ENCODE peak calls at places on chromosome 9, in seven cellular contexts. One of them, this sample, is unnamed.

GRCh38 chr9:73441890-73442818 is 290.5 kb downstream of the ANXA1 start:
- ATAC-seq in omental fat pad: no peak
- ATAC-seq in right cardiac atrium: no peak
- ATAC-seq in lung: no peak
- ATAC-seq in left cardiac atrium: no peak
- ATAC-seq in left lung: no peak
- ATAC-seq in naive thymus-derived CD8-positive, alpha-beta T cell: no peak
- ATAC-seq in this sample: no peak

GRCh38 chr9:68552700-68553099 is 12.0 kb upstream of the TMEM252 start:
- ATAC-seq in left lung: peak
- ATAC-seq in omental fat pad: no peak
- ATAC-seq in naive thymus-derived CD8-positive, alpha-beta T cell: no peak
- ATAC-seq in right cardiac atrium: peak
- ATAC-seq in left cardiac atrium: peak
- ATAC-seq in lung: no peak
- ATAC-seq in this sample: no peak

GRCh38 chr9:85899388-85899787 is 41.6 kb upstream of the NAA35 start:
- ATAC-seq in naive thymus-derived CD8-positive, alpha-beta T cell: no peak
- ATAC-seq in omental fat pad: no peak
- ATAC-seq in left lung: no peak
- ATAC-seq in right cardiac atrium: no peak
- ATAC-seq in left cardiac atrium: no peak
- ATAC-seq in lung: no peak
- ATAC-seq in this sample: no peak

GRCh38 chr9:86329649-86330048 is 24.6 kb downstream of the TUT7 start:
- ATAC-seq in naive thymus-derived CD8-positive, alpha-beta T cell: no peak
- ATAC-seq in right cardiac atrium: no peak
- ATAC-seq in left lung: no peak
- ATAC-seq in left cardiac atrium: peak
- ATAC-seq in omental fat pad: peak
- ATAC-seq in lung: peak
- ATAC-seq in this sample: no peak

GRCh38 chr9:7095054-7095453 is 337.3 kb downstream of the KDM4C start:
- ATAC-seq in naive thymus-derived CD8-positive, alpha-beta T cell: no peak
- ATAC-seq in right cardiac atrium: no peak
- ATAC-seq in left lung: no peak
- ATAC-seq in left cardiac atrium: no peak
- ATAC-seq in omental fat pad: no peak
- ATAC-seq in lung: no peak
- ATAC-seq in this sample: no peak

GRCh38 chr9:24828687-24829086 is 283.0 kb upstream of the IZUMO3 start:
- ATAC-seq in right cardiac atrium: no peak
- ATAC-seq in naive thymus-derived CD8-positive, alpha-beta T cell: no peak
- ATAC-seq in left lung: no peak
- ATAC-seq in left cardiac atrium: no peak
- ATAC-seq in omental fat pad: no peak
- ATAC-seq in lung: no peak
- ATAC-seq in this sample: no peak

GRCh38 chr9:34592895-34593601 is 3.5 kb upstream of the CNTFR start:
- ATAC-seq in lung: no peak
- ATAC-seq in right cardiac atrium: peak
- ATAC-seq in left cardiac atrium: peak
- ATAC-seq in omental fat pad: no peak
- ATAC-seq in naive thymus-derived CD8-positive, alpha-beta T cell: peak
- ATAC-seq in left lung: peak
- ATAC-seq in this sample: peak

GRCh38 chr9:12718482-12719026 is 25.4 kb downstream of the TYRP1 start:
- ATAC-seq in lung: peak
- ATAC-seq in left lung: peak
- ATAC-seq in left cardiac atrium: peak
- ATAC-seq in omental fat pad: no peak
- ATAC-seq in right cardiac atrium: peak
- ATAC-seq in naive thymus-derived CD8-positive, alpha-beta T cell: no peak
- ATAC-seq in this sample: no peak

GRCh38 chr9:99814359-99814758 is 7.3 kb upstream of the NR4A3 start:
- ATAC-seq in left lung: no peak
- ATAC-seq in naive thymus-derived CD8-positive, alpha-beta T cell: no peak
- ATAC-seq in right cardiac atrium: no peak
- ATAC-seq in left cardiac atrium: no peak
- ATAC-seq in lung: no peak
- ATAC-seq in omental fat pad: no peak
- ATAC-seq in this sample: no peak

GRCh38 chr9:97991818-97992217 is 8.7 kb downstream of the ANP32B start:
- ATAC-seq in left cardiac atrium: no peak
- ATAC-seq in left lung: no peak
- ATAC-seq in omental fat pad: no peak
- ATAC-seq in lung: no peak
- ATAC-seq in naive thymus-derived CD8-positive, alpha-beta T cell: no peak
- ATAC-seq in right cardiac atrium: no peak
- ATAC-seq in this sample: no peak

GRCh38 chr9:27336829-27337228 is 39.9 kb upstream of the EQTN start:
- ATAC-seq in right cardiac atrium: no peak
- ATAC-seq in lung: no peak
- ATAC-seq in naive thymus-derived CD8-positive, alpha-beta T cell: no peak
- ATAC-seq in left lung: no peak
- ATAC-seq in left cardiac atrium: no peak
- ATAC-seq in omental fat pad: no peak
- ATAC-seq in this sample: no peak

GRCh38 chr9:6973762-6974161 is 216.0 kb downstream of the KDM4C start:
- ATAC-seq in omental fat pad: no peak
- ATAC-seq in left lung: no peak
- ATAC-seq in naive thymus-derived CD8-positive, alpha-beta T cell: no peak
- ATAC-seq in left cardiac atrium: no peak
- ATAC-seq in right cardiac atrium: no peak
- ATAC-seq in lung: no peak
- ATAC-seq in this sample: no peak